ENCODE peak calls at places on chromosome 13, in five cellular contexts. A, M, J, F and O are unnamed samples.

GRCh38 chr13:113864303-113864890 is 521 bp upstream of the GAS6 start:
- DNase-seq in A (no peak), M (no peak), J (no peak), F (no peak), O (no peak)

GRCh38 chr13:77751513-77752456 is 54.3 kb downstream of the SLAIN1 start:
- DNase-seq in A (peak; percentile 61), M (peak; percentile 2), J (peak; percentile 23), F (peak; percentile 6), O (peak; percentile 46)

GRCh38 chr13:62910541-62910940 is 1494.9 kb upstream of the PCDH20 start:
- DNase-seq in A (no peak), M (no peak), J (no peak), F (no peak), O (no peak)

GRCh38 chr13:114077938-114078335 is 54.5 kb downstream of the RASA3 start:
- DNase-seq in A (peak; percentile 43), M (no peak), J (peak; percentile 34), F (no peak), O (no peak)

GRCh38 chr13:76556632-76557031 is 329.6 kb downstream of the KCTD12 start:
- DNase-seq in A (no peak), M (no peak), J (no peak), F (no peak), O (no peak)

GRCh38 chr13:111920932-111921705 is 145.8 kb upstream of the SOX1 start:
- DNase-seq in A (peak; percentile 28), M (no peak), J (no peak), F (no peak), O (no peak)

GRCh38 chr13:48412881-48413351 is at the start of gene LPAR6:
- DNase-seq in A (no peak), M (no peak), J (no peak), F (no peak), O (no peak)

GRCh38 chr13:50589139-50589538 is 254.4 kb downstream of the DLEU7 start:
- DNase-seq in A (no peak), M (peak; percentile 65), J (no peak), F (no peak), O (no peak)

GRCh38 chr13:69980799-69981198 is 126.8 kb upstream of the ATXN8OS start:
- DNase-seq in A (no peak), M (no peak), J (no peak), F (no peak), O (no peak)

GRCh38 chr13:112065521-112065866 is 1.5 kb upstream of the SOX1 start:
- DNase-seq in A (no peak), M (no peak), J (peak; percentile 19), F (no peak), O (no peak)

GRCh38 chr13:20567881-20568528 is 1.0 kb downstream of the IFT88 start:
- DNase-seq in A (no peak), M (no peak), J (no peak), F (no peak), O (no peak)

GRCh38 chr13:50712882-50713281 is 130.6 kb downstream of the DLEU7 start:
- DNase-seq in A (no peak), M (no peak), J (no peak), F (no peak), O (no peak)

GRCh38 chr13:40169476-40169875 is 497.0 kb downstream of the FOXO1 start:
- DNase-seq in A (no peak), M (no peak), J (no peak), F (no peak), O (no peak)

GRCh38 chr13:49580980-49581680 is 4.2 kb downstream of the RCBTB1 start:
- DNase-seq in A (no peak), M (no peak), J (no peak), F (no peak), O (no peak)

GRCh38 chr13:62837895-62838294 is 1422.2 kb upstream of the PCDH20 start:
- DNase-seq in A (no peak), M (peak; percentile 63), J (no peak), F (no peak), O (no peak)

GRCh38 chr13:106230450-106230849 is 305.0 kb downstream of the EFNB2 start:
- DNase-seq in A (no peak), M (peak; percentile 23), J (no peak), F (no peak), O (no peak)

GRCh38 chr13:108786578-108787100 is 157.2 kb downstream of the MYO16 start:
- DNase-seq in A (no peak), M (no peak), J (no peak), F (no peak), O (no peak)

GRCh38 chr13:98845726-98846125 is 93.3 kb upstream of the SLC15A1 start:
- DNase-seq in A (no peak), M (no peak), J (no peak), F (no peak), O (no peak)

GRCh38 chr13:98842074-98842473 is 89.6 kb upstream of the SLC15A1 start:
- DNase-seq in A (no peak), M (no peak), J (no peak), F (no peak), O (no peak)

GRCh38 chr13:98843482-98843877 is 91.0 kb upstream of the SLC15A1 start:
- DNase-seq in A (no peak), M (no peak), J (no peak), F (no peak), O (no peak)

GRCh38 chr13:98839826-98840769 is 87.6 kb upstream of the SLC15A1 start:
- DNase-seq in A (peak; percentile 78), M (no peak), J (peak; percentile 76), F (peak; percentile 35), O (peak; percentile 67)

GRCh38 chr13:98842858-98843481 is 90.5 kb upstream of the SLC15A1 start:
- DNase-seq in A (peak; percentile 84), M (peak; percentile 61), J (peak; percentile 87), F (peak; percentile 57), O (peak; percentile 65)
- TF ChIP-seq CTCF in A (peak; percentile 63), M (peak; percentile 93), J (peak; percentile 93), F (peak; percentile 70), O (peak; percentile 89)

DNA sequence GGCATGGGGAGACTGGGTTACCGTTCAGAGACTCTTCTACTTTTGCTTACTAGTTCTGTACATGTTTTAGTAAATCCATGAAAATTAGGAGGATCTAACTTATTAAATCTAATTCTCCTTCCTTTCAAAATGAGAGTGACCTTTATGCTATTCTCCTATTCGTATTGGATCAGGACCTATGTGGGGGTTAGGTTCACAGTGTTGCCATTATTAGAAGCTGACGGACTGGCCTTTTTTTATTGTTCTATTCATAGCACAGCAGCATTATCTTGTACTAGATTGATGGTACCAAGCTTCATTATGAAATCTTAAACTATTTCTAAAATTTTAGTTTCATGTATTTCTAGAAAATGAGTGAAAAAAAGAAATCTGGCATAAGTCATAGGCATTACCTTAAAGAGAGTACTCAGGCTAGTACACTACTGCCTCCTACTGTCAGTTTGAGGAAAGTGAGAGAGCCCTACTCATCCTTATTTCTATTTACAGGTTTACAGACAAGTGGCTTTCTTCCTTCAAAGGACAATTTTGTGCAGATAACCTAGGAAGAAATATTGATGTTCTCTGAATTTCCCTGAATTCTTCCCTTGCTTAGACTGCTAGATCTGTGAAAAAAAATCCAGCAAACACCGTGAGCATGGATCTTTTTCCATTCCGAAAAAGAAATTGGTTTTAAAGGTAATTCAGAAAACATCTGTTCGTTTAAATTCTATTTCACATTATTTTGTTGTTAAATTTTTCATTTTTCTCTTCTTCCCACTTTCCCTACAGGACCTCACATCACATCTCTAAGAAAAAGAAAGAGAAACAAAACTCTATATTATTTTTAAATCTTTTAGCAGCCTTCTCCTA is 485.5 kb downstream of the DIAPH3 start:
- DNase-seq in A (no peak), M (peak; percentile 43), J (no peak), F (peak; percentile 29), O (peak; percentile 29)
- TF ChIP-seq CTCF in A (no peak), M (peak; percentile 93), J (peak; percentile 93), F (peak; percentile 16), O (peak; percentile 60)

GRCh38 chr13:64158910-64159309 is 2743.3 kb upstream of the PCDH20 start:
- DNase-seq in A (no peak), M (no peak), J (no peak), F (no peak), O (no peak)

DNA sequence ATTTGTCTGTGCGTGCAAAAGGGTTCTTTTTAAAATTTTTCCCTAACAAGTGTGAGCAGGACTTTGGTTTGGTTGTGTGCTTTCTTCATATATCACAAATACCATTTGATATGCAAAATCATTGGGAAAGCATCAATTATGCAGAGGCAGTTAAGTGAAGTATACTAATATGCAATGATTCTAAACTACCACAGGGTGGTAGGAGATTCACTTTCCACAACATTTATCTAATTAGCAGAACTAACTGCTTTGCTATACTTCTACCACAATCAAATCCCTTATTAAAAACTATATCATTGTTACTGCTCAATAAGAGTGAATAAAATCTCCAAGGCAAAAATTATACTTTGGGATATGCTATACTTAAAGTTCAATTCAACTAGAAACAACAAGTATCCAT is 2738.9 kb upstream of the PCDH20 start:
- DNase-seq in A (no peak), M (no peak), J (no peak), F (peak; percentile 4), O (no peak)
- TF ChIP-seq CTCF in A (no peak), M (peak; percentile 53), J (no peak), F (peak; percentile 6), O (no peak)

GRCh38 chr13:74795526-74795925 is 661.3 kb upstream of the KLF12 start:
- DNase-seq in A (no peak), M (no peak), J (no peak), F (no peak), O (no peak)

GRCh38 chr13:74796126-74796643 is 662.0 kb upstream of the KLF12 start:
- DNase-seq in A (no peak), M (no peak), J (no peak), F (no peak), O (no peak)

GRCh38 chr13:74794582-74794981 is 660.4 kb upstream of the KLF12 start:
- DNase-seq in A (no peak), M (no peak), J (no peak), F (no peak), O (no peak)

DNA sequence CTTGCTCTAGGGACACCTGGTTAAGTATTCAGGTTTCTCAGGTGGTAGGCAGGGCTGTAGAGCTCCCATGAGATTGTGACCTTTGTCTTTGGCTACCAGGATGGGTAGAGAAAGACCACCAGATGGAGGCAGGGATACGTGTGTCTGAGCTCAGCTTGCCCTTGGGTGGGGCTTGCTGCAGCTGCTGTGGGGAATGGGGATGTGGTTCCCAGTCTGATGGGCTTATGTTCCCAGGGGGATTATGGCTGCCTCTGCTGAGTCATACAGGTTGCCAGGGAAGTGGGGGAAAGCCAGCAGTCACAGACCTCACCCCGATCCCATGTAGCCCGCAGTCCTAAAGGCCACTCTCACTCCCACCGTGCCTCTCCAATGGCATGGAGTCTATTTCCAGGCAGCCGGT is 659.9 kb upstream of the KLF12 start:
- DNase-seq in A (no peak), M (no peak), J (no peak), F (no peak), O (no peak)
- TF ChIP-seq CTCF in A (no peak), M (no peak), J (no peak), F (no peak), O (no peak)

DNA sequence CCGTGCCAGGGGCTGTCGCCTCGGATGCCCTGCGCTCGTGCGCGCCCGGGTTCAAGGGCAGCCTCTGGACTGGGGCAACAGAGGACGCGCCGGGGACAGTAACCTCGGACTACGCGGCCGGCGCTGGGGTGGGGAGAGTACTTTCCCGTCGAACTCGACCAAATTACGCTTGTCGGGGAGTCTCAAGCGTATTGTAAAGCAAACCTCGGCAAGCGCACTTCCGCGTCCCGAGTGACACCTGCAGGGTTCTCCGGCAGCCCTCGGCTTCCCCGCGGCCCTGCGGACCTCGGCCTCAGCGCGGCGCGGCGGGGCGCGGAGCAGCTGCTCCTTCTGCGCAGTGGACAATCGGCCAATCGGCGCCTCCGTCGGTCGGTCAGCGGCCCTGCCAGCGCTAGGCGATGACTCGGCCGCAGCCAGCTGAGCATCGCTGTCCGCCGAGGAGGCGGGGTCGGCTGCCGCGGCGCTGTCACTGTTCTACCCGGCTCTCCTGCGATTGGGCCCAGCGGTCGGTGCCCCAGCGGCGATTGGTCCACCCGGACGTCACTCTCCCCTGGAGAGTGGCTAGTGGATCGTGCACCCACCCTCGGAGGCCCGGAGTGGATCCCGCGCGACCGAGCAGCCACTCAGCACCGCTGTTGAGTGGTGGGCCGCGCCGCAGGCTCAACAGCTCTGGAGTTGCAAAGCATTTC is at the start of gene SLC46A3:
- DNase-seq in A (peak; percentile 99), M (peak; percentile 96), J (peak; percentile 99), F (peak; percentile 92), O (peak; percentile 99)
- TF ChIP-seq CTCF in A (no peak), M (peak; percentile 21), J (no peak), F (no peak), O (peak; percentile 13)